ENCODE peak calls at places on chromosomes 4 and X, in ten cellular contexts. R is heart right ventricle; W is transverse colon; I is CD8-positive, alpha-beta T cell; E is fibroblast of mammary gland; K is endothelial cell; T is MM.1S; L is neural progenitor cell; X is pancreas; N is body of pancreas. V is an unnamed sample.

GRCh38 chr4:157898836-157899605 is 273.8 kb downstream of the GASK1B start:
- DNase-seq in R (no peak), W (no peak), I (no peak), E (peak; percentile 18), K (no peak), T (no peak), L (no peak), X (no peak), N (no peak), V (no peak)

GRCh38 chr4:25922812-25923369 is 8.9 kb downstream of the SMIM20 start:
- DNase-seq in R (no peak), W (no peak), I (no peak), E (no peak), K (no peak), T (no peak), L (no peak), X (no peak), N (no peak), V (no peak)

GRCh38 chrX:22748093-22748999 is 251.4 kb upstream of the DDX53 start:
- DNase-seq in R (peak; percentile 12), W (peak; percentile 35), I (peak; percentile 41), E (peak; percentile 50), K (peak; percentile 49), T (peak; percentile 37), L (peak; percentile 68), X (no peak), N (peak; percentile 52), V (no peak)

GRCh38 chrX:68196939-68197791 is 236.1 kb downstream of the OPHN1 start:
- DNase-seq in R (no peak), W (peak; percentile 15), I (no peak), E (peak; percentile 53), K (peak; percentile 28), T (peak; percentile 53), L (peak; percentile 72), X (no peak), N (peak; percentile 36), V (no peak)

GRCh38 chr4:68272860-68273259 is 27.4 kb upstream of the TMPRSS11B start:
- DNase-seq in R (no peak), W (no peak), I (no peak), E (peak; percentile 1), K (no peak), T (no peak), L (peak; percentile 28), X (no peak), N (no peak), V (no peak)

GRCh38 chr4:114383721-114384120 is 214.9 kb upstream of the UGT8 start:
- DNase-seq in R (no peak), W (no peak), I (no peak), E (peak; percentile 91), K (no peak), T (no peak), L (no peak), X (no peak), N (no peak), V (no peak)

GRCh38 chr4:150668824-150669223 is 86.9 kb downstream of the MAB21L2 start:
- DNase-seq in R (no peak), W (no peak), I (no peak), E (no peak), K (no peak), T (no peak), L (no peak), X (no peak), N (no peak), V (no peak)

GRCh38 chr4:20172070-20172760 is 79.5 kb upstream of the SLIT2 start:
- DNase-seq in R (no peak), W (no peak), I (no peak), E (peak; percentile 4), K (no peak), T (no peak), L (no peak), X (no peak), N (no peak), V (no peak)

GRCh38 chr4:161522031-161522430 is 641.8 kb downstream of the FSTL5 start:
- DNase-seq in R (no peak), W (no peak), I (no peak), E (no peak), K (no peak), T (no peak), L (no peak), X (no peak), N (no peak), V (no peak)

GRCh38 chrX:44775726-44776125 is 68.1 kb upstream of the DUSP21 start:
- DNase-seq in R (no peak), W (peak; percentile 32), I (no peak), E (no peak), K (no peak), T (no peak), L (no peak), X (no peak), N (no peak), V (no peak)

GRCh38 chr4:111510535-111510934 is 634.7 kb upstream of the FAM241A start:
- DNase-seq in R (no peak), W (no peak), I (no peak), E (peak; percentile 57), K (no peak), T (no peak), L (no peak), X (no peak), N (no peak), V (no peak)

GRCh38 chrX:154004315-154004714 is 15.4 kb downstream of the IRAK1 start:
- DNase-seq in R (no peak), W (no peak), I (no peak), E (no peak), K (no peak), T (no peak), L (no peak), X (peak; percentile 11), N (no peak), V (no peak)

GRCh38 chr4:26717332-26717731 is 133.4 kb downstream of the TBC1D19 start:
- DNase-seq in R (no peak), W (no peak), I (no peak), E (peak; percentile 92), K (no peak), T (no peak), L (no peak), X (no peak), N (no peak), V (no peak)

GRCh38 chr4:88378691-88379559 is at the start of gene HERC6:
- DNase-seq in R (peak; percentile 74), W (peak; percentile 83), I (peak; percentile 62), E (peak; percentile 80), K (peak; percentile 72), T (peak; percentile 97), L (peak; percentile 72), X (peak; percentile 89), N (peak; percentile 79), V (peak; percentile 94)
- TF ChIP-seq CTCF in R (peak; percentile 50), W (peak; percentile 85), I (peak; percentile 57), E (peak; percentile 53), K (peak; percentile 57), T (peak; percentile 70), L (peak; percentile 65), X (peak; percentile 48), N (peak; percentile 51), V (peak; percentile 77)

GRCh38 chr4:33966808-33967207 is 2277.5 kb downstream of the ARAP2 start:
- DNase-seq in R (no peak), W (no peak), I (no peak), E (no peak), K (no peak), T (no peak), L (no peak), X (no peak), N (no peak), V (no peak)
- TF ChIP-seq CTCF in R (no peak), W (no peak), I (no peak), E (no peak), K (peak; percentile 55), T (no peak), L (peak; percentile 9), X (no peak), N (no peak), V (no peak)

GRCh38 chr4:141702472-141703182 is 66.2 kb downstream of the IL15 start:
- DNase-seq in R (peak; percentile 35), W (no peak), I (no peak), E (no peak), K (no peak), T (no peak), L (no peak), X (no peak), N (no peak), V (no peak)

GRCh38 chr4:141705747-141706377 is 69.5 kb downstream of the IL15 start:
- DNase-seq in R (no peak), W (no peak), I (no peak), E (no peak), K (no peak), T (no peak), L (no peak), X (no peak), N (no peak), V (no peak)

GRCh38 chr4:141705048-141705746 is 68.8 kb downstream of the IL15 start:
- DNase-seq in R (no peak), W (no peak), I (no peak), E (no peak), K (no peak), T (no peak), L (no peak), X (no peak), N (no peak), V (no peak)

GRCh38 chr4:141706445-141706844 is 70.1 kb downstream of the IL15 start:
- DNase-seq in R (no peak), W (no peak), I (no peak), E (no peak), K (no peak), T (no peak), L (no peak), X (no peak), N (no peak), V (no peak)

DNA sequence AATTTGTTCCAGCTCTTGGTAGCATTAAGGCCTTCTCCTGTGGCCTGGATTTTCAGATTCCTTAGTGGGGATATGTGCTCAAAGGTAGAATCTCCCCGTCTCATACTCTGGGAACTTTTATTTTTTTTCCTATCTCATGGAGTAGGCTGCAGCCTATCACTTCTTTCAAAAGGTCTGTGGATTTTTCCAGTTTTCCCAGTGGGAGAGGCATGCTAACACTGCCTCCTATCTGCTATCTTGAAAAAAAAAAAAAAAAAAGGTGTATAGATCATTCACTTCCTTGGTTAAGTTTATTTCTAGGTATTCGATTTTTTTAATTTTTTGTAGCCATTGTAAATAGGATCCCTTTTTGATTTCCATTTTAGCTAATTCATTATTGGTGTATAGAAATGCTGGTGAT is 67.1 kb downstream of the IL15 start:
- DNase-seq in R (no peak), W (no peak), I (no peak), E (no peak), K (no peak), T (no peak), L (no peak), X (no peak), N (no peak), V (no peak)
- TF ChIP-seq CTCF in R (no peak), W (no peak), I (no peak), E (peak; percentile 23), K (no peak), T (no peak), L (no peak), X (no peak), N (no peak), V (no peak)

DNA sequence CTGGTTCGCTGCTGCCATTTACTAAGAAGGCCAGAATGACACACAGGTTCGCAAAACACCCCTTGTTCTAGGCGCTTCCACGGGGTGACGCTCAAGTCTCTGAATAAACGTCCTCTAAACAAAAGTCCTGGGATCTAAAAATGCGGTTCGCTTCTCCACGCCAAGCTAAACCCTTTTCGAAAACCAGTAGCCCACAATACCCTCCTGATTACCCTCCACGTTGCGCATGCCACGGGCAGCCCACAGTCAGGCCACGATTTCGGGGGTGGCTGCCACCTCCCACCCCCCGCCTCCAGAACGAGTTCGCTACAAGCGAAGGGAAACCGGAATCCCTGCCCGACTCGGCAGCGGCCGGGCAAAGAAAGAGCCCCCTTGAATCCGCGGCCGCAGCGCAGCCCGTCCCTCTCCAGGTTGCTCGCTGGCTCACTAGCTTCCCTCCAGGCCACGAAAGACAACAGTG is 423 bp downstream of the RPL39 start:
- DNase-seq in R (peak; percentile 12), W (peak; percentile 27), I (peak; percentile 27), E (peak; percentile 48), K (no peak), T (peak; percentile 30), L (no peak), X (peak; percentile 59), N (no peak), V (no peak)
- TF ChIP-seq CTCF in R (no peak), W (no peak), I (no peak), E (peak; percentile 14), K (no peak), T (peak; percentile 36), L (no peak), X (no peak), N (no peak), V (no peak)